ENCODE peak calls at places on chromosome 9, in five cellular contexts. Y is SK-N-SH, O is brain microvascular endothelial cell, P is transverse colon, V is PC-3. N is an unnamed sample.

GRCh38 chr9:114259800-114260523 is 62.9 kb upstream of the ORM1 start:
- DNase-seq in Y (peak), O (no peak), P (no peak), V (no peak), N (no peak)

GRCh38 chr9:124270504-124271335 is 13.0 kb downstream of the NEK6 start:
- DNase-seq in Y (no peak), O (no peak), P (peak), V (no peak), N (no peak)

GRCh38 chr9:129489838-129490582 is 130.9 kb downstream of the C9orf50 start:
- DNase-seq in Y (no peak), O (no peak), P (no peak), V (no peak), N (no peak)

GRCh38 chr9:74674077-74674476 is 176.9 kb downstream of the RORB start:
- DNase-seq in Y (no peak), O (no peak), P (no peak), V (no peak), N (no peak)

GRCh38 chr9:104304925-104305324 is 199.1 kb upstream of the OR13F1 start:
- DNase-seq in Y (no peak), O (no peak), P (no peak), V (no peak), N (no peak)

GRCh38 chr9:14428781-14429230 is 114.9 kb upstream of the NFIB start:
- DNase-seq in Y (peak), O (peak), P (peak), V (peak), N (no peak)

GRCh38 chr9:76269789-76270188 is 124.4 kb downstream of the RFK start:
- DNase-seq in Y (no peak), O (peak), P (no peak), V (no peak), N (no peak)

GRCh38 chr9:73649552-73649951 is 497.9 kb downstream of the ANXA1 start:
- DNase-seq in Y (no peak), O (no peak), P (no peak), V (no peak), N (no peak)

GRCh38 chr9:114588150-114588663 is 638 bp downstream of the ATP6V1G1 start:
- DNase-seq in Y (no peak), O (no peak), P (no peak), V (no peak), N (no peak)

GRCh38 chr9:4678679-4679267 is 596 bp upstream of the CDC37L1 start:
- DNase-seq in Y (peak), O (no peak), P (no peak), V (peak), N (no peak)

GRCh38 chr9:133948138-133948537 is 44.0 kb downstream of the VAV2 start:
- DNase-seq in Y (no peak), O (no peak), P (no peak), V (no peak), N (no peak)

GRCh38 chr9:15499108-15499507 is 11.7 kb downstream of the PSIP1 start:
- DNase-seq in Y (no peak), O (no peak), P (no peak), V (no peak), N (no peak)

GRCh38 chr9:129183495-129184308 is 5.6 kb upstream of the IER5L start:
- DNase-seq in Y (peak), O (no peak), P (peak), V (no peak), N (no peak)

GRCh38 chr9:120480707-120481106 is 99.3 kb downstream of the CDK5RAP2 start:
- DNase-seq in Y (no peak), O (no peak), P (no peak), V (no peak), N (no peak)

GRCh38 chr9:92377904-92378303 is 26.5 kb downstream of the OGN start:
- DNase-seq in Y (no peak), O (no peak), P (no peak), V (no peak), N (no peak)

GRCh38 chr9:132698989-132699388 is 28.7 kb downstream of the GTF3C4 start:
- DNase-seq in Y (no peak), O (no peak), P (peak), V (no peak), N (no peak)

GRCh38 chr9:74803366-74804017 is 84.2 kb downstream of the TRPM6 start:
- DNase-seq in Y (no peak), O (no peak), P (no peak), V (peak), N (no peak)

GRCh38 chr9:108184941-108185340 is 670.8 kb downstream of the ACTL7B start:
- DNase-seq in Y (no peak), O (peak), P (peak), V (peak), N (no peak)

GRCh38 chr9:134294228-134295071 is 31.8 kb upstream of the RXRA start:
- DNase-seq in Y (peak), O (peak), P (peak), V (no peak), N (no peak)

GRCh38 chr9:70578720-70579119 is 164.3 kb upstream of the KLF9 start:
- DNase-seq in Y (no peak), O (no peak), P (no peak), V (no peak), N (no peak)

GRCh38 chr9:21856301-21857094 is 54.1 kb downstream of the MTAP start:
- DNase-seq in Y (no peak), O (no peak), P (no peak), V (peak), N (no peak)

GRCh38 chr9:27602107-27602836 is 29.0 kb upstream of the C9orf72 start:
- DNase-seq in Y (no peak), O (no peak), P (no peak), V (no peak), N (no peak)

GRCh38 chr9:4009006-4009511 is 290.8 kb downstream of the GLIS3 start:
- DNase-seq in Y (no peak), O (no peak), P (no peak), V (peak), N (no peak)

GRCh38 chr9:131394464-131395026 is 659 bp downstream of the PRRC2B start:
- DNase-seq in Y (peak), O (no peak), P (peak), V (no peak), N (no peak)

GRCh38 chr9:87959916-87960581 is 14.3 kb downstream of the CDK20 start:
- DNase-seq in Y (no peak), O (no peak), P (peak), V (no peak), N (no peak)

GRCh38 chr9:134223601-134224122 is 59.3 kb upstream of the RNU6ATAC start:
- DNase-seq in Y (no peak), O (no peak), P (no peak), V (no peak), N (no peak)

GRCh38 chr9:111815200-111816070 is 20.7 kb upstream of the SHOC1 start:
- DNase-seq in Y (no peak), O (no peak), P (no peak), V (peak), N (no peak)

GRCh38 chr9:115161431-115161830 is 43.5 kb upstream of the TNC start:
- DNase-seq in Y (no peak), O (no peak), P (no peak), V (no peak), N (no peak)

GRCh38 chr9:130518943-130519772 is 60.2 kb upstream of the FUBP3 start:
- DNase-seq in Y (peak), O (no peak), P (no peak), V (no peak), N (no peak)

GRCh38 chr9:134783699-134784039 is 96.9 kb upstream of the FCN2 start:
- DNase-seq in Y (no peak), O (no peak), P (no peak), V (no peak), N (no peak)

GRCh38 chr9:111175350-111175749 is 137.1 kb upstream of the LPAR1 start:
- DNase-seq in Y (no peak), O (no peak), P (no peak), V (no peak), N (no peak)

GRCh38 chr9:69785757-69786156 is 25.9 kb upstream of the PTAR1 start:
- DNase-seq in Y (no peak), O (peak), P (no peak), V (peak), N (no peak)

GRCh38 chr9:111728617-111729366 is 65.9 kb downstream of the SHOC1 start:
- DNase-seq in Y (no peak), O (peak), P (no peak), V (peak), N (peak)

DNA sequence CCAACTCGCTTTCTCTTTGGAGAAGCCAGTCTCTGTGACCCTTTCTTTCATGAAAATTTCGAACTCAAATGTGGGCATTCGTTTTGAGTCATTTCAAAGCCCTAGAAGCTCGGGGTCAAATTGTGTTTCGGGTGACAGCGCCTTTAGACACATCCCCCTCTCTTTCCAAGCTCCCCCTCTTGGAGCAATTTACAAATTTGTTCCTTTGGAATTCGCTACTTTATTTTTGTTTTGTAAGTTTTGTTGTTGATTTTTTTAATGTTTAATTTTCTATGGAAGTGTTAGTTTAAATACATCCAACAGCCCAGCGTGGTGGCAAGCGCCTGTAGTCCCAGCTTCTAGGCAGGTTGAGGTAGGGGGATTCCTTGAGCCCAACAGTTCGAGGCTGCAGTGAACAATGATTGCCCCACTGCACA is 4.6 kb upstream of the BARX1 start:
- DNase-seq in Y (no peak), O (no peak), P (no peak), V (no peak), N (no peak)
- H3K4me3 ChIP-seq in Y (no peak), O (no peak), P (no peak), V (peak), N (no peak)

GRCh38 chr9:110031511-110032173 is 176.3 kb downstream of the C9orf152 start:
- DNase-seq in Y (no peak), O (peak), P (no peak), V (peak), N (peak)
- H3K4me3 ChIP-seq in Y (no peak), O (no peak), P (no peak), V (no peak), N (no peak)

GRCh38 chr9:34958411-34958982 is 412 bp downstream of the PHF24 start:
- DNase-seq in Y (no peak), O (no peak), P (no peak), V (no peak), N (no peak)
- H3K4me3 ChIP-seq in Y (peak), O (peak), P (no peak), V (no peak), N (peak)

DNA sequence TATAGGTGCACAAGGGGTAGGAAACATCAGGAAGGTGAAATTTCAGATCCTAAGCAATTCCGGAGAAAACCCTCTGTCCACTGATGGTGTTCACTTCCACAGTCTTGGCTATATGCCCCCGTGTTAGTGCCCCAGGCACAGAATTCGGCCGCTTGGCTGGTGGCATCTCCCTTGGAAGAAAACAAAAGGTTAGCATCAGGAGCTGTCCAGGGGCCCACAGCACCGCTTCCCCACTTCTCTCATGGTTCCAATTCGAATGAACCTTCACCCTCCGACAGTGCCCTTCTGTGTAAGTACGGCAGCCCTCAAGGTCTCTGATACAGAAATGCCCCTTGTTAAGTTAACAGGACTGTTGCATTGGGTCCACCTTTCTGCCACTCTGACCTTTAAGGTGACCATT is 409.0 kb downstream of the GADD45G start:
- DNase-seq in Y (no peak), O (no peak), P (no peak), V (no peak), N (no peak)
- H3K4me3 ChIP-seq in Y (no peak), O (no peak), P (no peak), V (no peak), N (no peak)

N was measured in skeletal muscle cell.